ENCODE peak calls at places on chromosomes 5 and 9, in ten cellular contexts. One of them, this sample, is unnamed.

GRCh38 chr9:123893831-123894460 is 36.0 kb downstream of the DENND1A start:
- DNase-seq in spleen: no peak
- DNase-seq in transverse colon: no peak
- DNase-seq in prostate gland: no peak
- DNase-seq in stomach: no peak
- DNase-seq in HepG2: no peak
- DNase-seq in sigmoid colon: no peak
- DNase-seq in breast epithelium: no peak
- DNase-seq in HCT116: no peak
- DNase-seq in suprapubic skin: no peak
- DNase-seq in this sample: no peak

GRCh38 chr9:72352911-72353388 is 12.1 kb downstream of the ZFAND5 start:
- DNase-seq in spleen: no peak
- DNase-seq in transverse colon: no peak
- DNase-seq in prostate gland: no peak
- DNase-seq in stomach: no peak
- DNase-seq in HepG2: no peak
- DNase-seq in sigmoid colon: no peak
- DNase-seq in breast epithelium: no peak
- DNase-seq in HCT116: no peak
- DNase-seq in suprapubic skin: no peak
- DNase-seq in this sample: no peak

GRCh38 chr9:114902773-114903589 is 27.4 kb downstream of the TNFSF8 start:
- DNase-seq in spleen: no peak
- DNase-seq in transverse colon: no peak
- DNase-seq in prostate gland: no peak
- DNase-seq in stomach: no peak
- DNase-seq in HepG2: no peak
- DNase-seq in sigmoid colon: no peak
- DNase-seq in breast epithelium: no peak
- DNase-seq in HCT116: no peak
- DNase-seq in suprapubic skin: no peak
- DNase-seq in this sample: no peak

GRCh38 chr5:176614805-176615478 is 5.0 kb upstream of the GPRIN1 start:
- DNase-seq in spleen: no peak
- DNase-seq in transverse colon: no peak
- DNase-seq in prostate gland: no peak
- DNase-seq in stomach: no peak
- DNase-seq in HepG2: no peak
- DNase-seq in sigmoid colon: no peak
- DNase-seq in breast epithelium: no peak
- DNase-seq in HCT116: no peak
- DNase-seq in suprapubic skin: no peak
- DNase-seq in this sample: no peak

GRCh38 chr9:8599937-8600336 is 800.4 kb upstream of the DMAC1 start:
- DNase-seq in spleen: no peak
- DNase-seq in transverse colon: no peak
- DNase-seq in prostate gland: no peak
- DNase-seq in stomach: no peak
- DNase-seq in HepG2: no peak
- DNase-seq in sigmoid colon: peak; percentile 55
- DNase-seq in breast epithelium: no peak
- DNase-seq in HCT116: no peak
- DNase-seq in suprapubic skin: no peak
- DNase-seq in this sample: no peak

GRCh38 chr5:134131578-134132350 is 17.3 kb downstream of the TCF7 start:
- DNase-seq in spleen: peak; percentile 71
- DNase-seq in transverse colon: no peak
- DNase-seq in prostate gland: no peak
- DNase-seq in stomach: no peak
- DNase-seq in HepG2: no peak
- DNase-seq in sigmoid colon: no peak
- DNase-seq in breast epithelium: no peak
- DNase-seq in HCT116: no peak
- DNase-seq in suprapubic skin: no peak
- DNase-seq in this sample: no peak

GRCh38 chr5:82405618-82406199 is 127.6 kb upstream of the RPS23 start:
- DNase-seq in spleen: no peak
- DNase-seq in transverse colon: no peak
- DNase-seq in prostate gland: no peak
- DNase-seq in stomach: no peak
- DNase-seq in HepG2: peak; percentile 63
- DNase-seq in sigmoid colon: no peak
- DNase-seq in breast epithelium: no peak
- DNase-seq in HCT116: no peak
- DNase-seq in suprapubic skin: no peak
- DNase-seq in this sample: no peak

GRCh38 chr9:114729706-114730105 is 47.7 kb upstream of the TEX48 start:
- DNase-seq in spleen: no peak
- DNase-seq in transverse colon: no peak
- DNase-seq in prostate gland: no peak
- DNase-seq in stomach: no peak
- DNase-seq in HepG2: no peak
- DNase-seq in sigmoid colon: no peak
- DNase-seq in breast epithelium: no peak
- DNase-seq in HCT116: no peak
- DNase-seq in suprapubic skin: no peak
- DNase-seq in this sample: no peak

GRCh38 chr5:94928891-94929290 is 310.4 kb downstream of the SLF1 start:
- DNase-seq in spleen: no peak
- DNase-seq in transverse colon: no peak
- DNase-seq in prostate gland: no peak
- DNase-seq in stomach: no peak
- DNase-seq in HepG2: no peak
- DNase-seq in sigmoid colon: no peak
- DNase-seq in breast epithelium: no peak
- DNase-seq in HCT116: no peak
- DNase-seq in suprapubic skin: no peak
- DNase-seq in this sample: no peak

DNA sequence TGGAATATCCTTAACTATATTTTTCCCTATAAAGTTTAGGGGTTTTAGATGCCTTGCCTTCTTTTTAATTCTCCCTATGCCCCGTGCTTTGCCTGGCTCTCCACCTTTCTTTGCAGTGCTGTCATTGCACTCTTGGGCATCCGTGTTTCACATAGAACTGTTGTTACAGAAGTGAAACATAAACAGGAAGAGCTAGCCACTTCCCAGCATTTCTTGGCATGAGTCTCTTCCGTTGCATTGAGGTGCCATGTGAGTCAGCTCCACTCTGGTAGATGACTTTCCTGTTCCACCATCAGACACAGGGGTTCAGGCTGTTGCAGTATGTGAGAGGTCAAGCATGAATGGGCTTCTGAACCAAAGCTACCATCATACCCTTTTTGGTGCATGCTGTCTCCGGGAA is 73.4 kb downstream of the ANGPTL2 start:
- DNase-seq in spleen: no peak
- DNase-seq in transverse colon: peak; percentile 28
- DNase-seq in prostate gland: peak; percentile 67
- DNase-seq in stomach: peak; percentile 27
- DNase-seq in HepG2: no peak
- DNase-seq in sigmoid colon: peak; percentile 72
- DNase-seq in breast epithelium: no peak
- DNase-seq in HCT116: no peak
- DNase-seq in suprapubic skin: no peak
- DNase-seq in this sample: peak; percentile 13
- TF ChIP-seq POLR2A in spleen: no peak
- TF ChIP-seq POLR2A in transverse colon: no peak
- TF ChIP-seq POLR2A in prostate gland: no peak
- TF ChIP-seq POLR2A in stomach: no peak
- TF ChIP-seq POLR2A in HepG2: no peak
- TF ChIP-seq POLR2A in sigmoid colon: no peak
- TF ChIP-seq POLR2A in breast epithelium: no peak
- TF ChIP-seq POLR2A in HCT116: no peak
- TF ChIP-seq POLR2A in suprapubic skin: no peak
- TF ChIP-seq POLR2A in this sample: no peak

GRCh38 chr9:27054125-27054524 is 48.7 kb upstream of the LRRC19 start:
- DNase-seq in spleen: no peak
- DNase-seq in transverse colon: no peak
- DNase-seq in prostate gland: no peak
- DNase-seq in stomach: no peak
- DNase-seq in HepG2: no peak
- DNase-seq in sigmoid colon: no peak
- DNase-seq in breast epithelium: no peak
- DNase-seq in HCT116: no peak
- DNase-seq in suprapubic skin: no peak
- DNase-seq in this sample: no peak

GRCh38 chr9:27059406-27059805 is 49.6 kb upstream of the TEK start:
- DNase-seq in spleen: no peak
- DNase-seq in transverse colon: no peak
- DNase-seq in prostate gland: no peak
- DNase-seq in stomach: no peak
- DNase-seq in HepG2: no peak
- DNase-seq in sigmoid colon: no peak
- DNase-seq in breast epithelium: no peak
- DNase-seq in HCT116: no peak
- DNase-seq in suprapubic skin: no peak
- DNase-seq in this sample: no peak

GRCh38 chr9:27054841-27055240 is 49.4 kb upstream of the LRRC19 start:
- DNase-seq in spleen: no peak
- DNase-seq in transverse colon: no peak
- DNase-seq in prostate gland: no peak
- DNase-seq in stomach: no peak
- DNase-seq in HepG2: peak; percentile 50
- DNase-seq in sigmoid colon: no peak
- DNase-seq in breast epithelium: no peak
- DNase-seq in HCT116: no peak
- DNase-seq in suprapubic skin: no peak
- DNase-seq in this sample: no peak

GRCh38 chr9:27053369-27054057 is 48.0 kb upstream of the LRRC19 start:
- DNase-seq in spleen: no peak
- DNase-seq in transverse colon: no peak
- DNase-seq in prostate gland: no peak
- DNase-seq in stomach: no peak
- DNase-seq in HepG2: no peak
- DNase-seq in sigmoid colon: no peak
- DNase-seq in breast epithelium: no peak
- DNase-seq in HCT116: no peak
- DNase-seq in suprapubic skin: no peak
- DNase-seq in this sample: no peak
- TF ChIP-seq POLR2AphosphoS5 in spleen: no peak
- TF ChIP-seq POLR2AphosphoS5 in transverse colon: no peak
- TF ChIP-seq POLR2AphosphoS5 in prostate gland: no peak
- TF ChIP-seq POLR2AphosphoS5 in stomach: no peak
- TF ChIP-seq POLR2AphosphoS5 in HepG2: no peak
- TF ChIP-seq POLR2AphosphoS5 in sigmoid colon: no peak
- TF ChIP-seq POLR2AphosphoS5 in breast epithelium: no peak
- TF ChIP-seq POLR2AphosphoS5 in HCT116: no peak
- TF ChIP-seq POLR2AphosphoS5 in suprapubic skin: no peak
- TF ChIP-seq POLR2AphosphoS5 in this sample: no peak

GRCh38 chr5:96928931-96929708 is 6.8 kb upstream of the LNPEP start:
- DNase-seq in spleen: no peak
- DNase-seq in transverse colon: no peak
- DNase-seq in prostate gland: no peak
- DNase-seq in stomach: no peak
- DNase-seq in HepG2: no peak
- DNase-seq in sigmoid colon: no peak
- DNase-seq in breast epithelium: no peak
- DNase-seq in HCT116: no peak
- DNase-seq in suprapubic skin: no peak
- DNase-seq in this sample: no peak

GRCh38 chr5:96932026-96932425 is 3.9 kb upstream of the LNPEP start:
- DNase-seq in spleen: no peak
- DNase-seq in transverse colon: no peak
- DNase-seq in prostate gland: no peak
- DNase-seq in stomach: no peak
- DNase-seq in HepG2: no peak
- DNase-seq in sigmoid colon: no peak
- DNase-seq in breast epithelium: no peak
- DNase-seq in HCT116: no peak
- DNase-seq in suprapubic skin: no peak
- DNase-seq in this sample: no peak

GRCh38 chr5:96931605-96932004 is 4.3 kb upstream of the LNPEP start:
- DNase-seq in spleen: no peak
- DNase-seq in transverse colon: no peak
- DNase-seq in prostate gland: no peak
- DNase-seq in stomach: no peak
- DNase-seq in HepG2: no peak
- DNase-seq in sigmoid colon: no peak
- DNase-seq in breast epithelium: no peak
- DNase-seq in HCT116: no peak
- DNase-seq in suprapubic skin: no peak
- DNase-seq in this sample: no peak

GRCh38 chr5:96930589-96930988 is 5.3 kb upstream of the LNPEP start:
- DNase-seq in spleen: no peak
- DNase-seq in transverse colon: no peak
- DNase-seq in prostate gland: no peak
- DNase-seq in stomach: no peak
- DNase-seq in HepG2: no peak
- DNase-seq in sigmoid colon: no peak
- DNase-seq in breast epithelium: no peak
- DNase-seq in HCT116: no peak
- DNase-seq in suprapubic skin: no peak
- DNase-seq in this sample: no peak

GRCh38 chr5:96930058-96930457 is 5.8 kb upstream of the LNPEP start:
- DNase-seq in spleen: no peak
- DNase-seq in transverse colon: no peak
- DNase-seq in prostate gland: no peak
- DNase-seq in stomach: no peak
- DNase-seq in HepG2: no peak
- DNase-seq in sigmoid colon: no peak
- DNase-seq in breast epithelium: no peak
- DNase-seq in HCT116: no peak
- DNase-seq in suprapubic skin: no peak
- DNase-seq in this sample: no peak
- TF ChIP-seq POLR2A in spleen: no peak
- TF ChIP-seq POLR2A in transverse colon: no peak
- TF ChIP-seq POLR2A in prostate gland: no peak
- TF ChIP-seq POLR2A in stomach: no peak
- TF ChIP-seq POLR2A in HepG2: no peak
- TF ChIP-seq POLR2A in sigmoid colon: no peak
- TF ChIP-seq POLR2A in breast epithelium: no peak
- TF ChIP-seq POLR2A in HCT116: no peak
- TF ChIP-seq POLR2A in suprapubic skin: no peak
- TF ChIP-seq POLR2A in this sample: no peak

DNA sequence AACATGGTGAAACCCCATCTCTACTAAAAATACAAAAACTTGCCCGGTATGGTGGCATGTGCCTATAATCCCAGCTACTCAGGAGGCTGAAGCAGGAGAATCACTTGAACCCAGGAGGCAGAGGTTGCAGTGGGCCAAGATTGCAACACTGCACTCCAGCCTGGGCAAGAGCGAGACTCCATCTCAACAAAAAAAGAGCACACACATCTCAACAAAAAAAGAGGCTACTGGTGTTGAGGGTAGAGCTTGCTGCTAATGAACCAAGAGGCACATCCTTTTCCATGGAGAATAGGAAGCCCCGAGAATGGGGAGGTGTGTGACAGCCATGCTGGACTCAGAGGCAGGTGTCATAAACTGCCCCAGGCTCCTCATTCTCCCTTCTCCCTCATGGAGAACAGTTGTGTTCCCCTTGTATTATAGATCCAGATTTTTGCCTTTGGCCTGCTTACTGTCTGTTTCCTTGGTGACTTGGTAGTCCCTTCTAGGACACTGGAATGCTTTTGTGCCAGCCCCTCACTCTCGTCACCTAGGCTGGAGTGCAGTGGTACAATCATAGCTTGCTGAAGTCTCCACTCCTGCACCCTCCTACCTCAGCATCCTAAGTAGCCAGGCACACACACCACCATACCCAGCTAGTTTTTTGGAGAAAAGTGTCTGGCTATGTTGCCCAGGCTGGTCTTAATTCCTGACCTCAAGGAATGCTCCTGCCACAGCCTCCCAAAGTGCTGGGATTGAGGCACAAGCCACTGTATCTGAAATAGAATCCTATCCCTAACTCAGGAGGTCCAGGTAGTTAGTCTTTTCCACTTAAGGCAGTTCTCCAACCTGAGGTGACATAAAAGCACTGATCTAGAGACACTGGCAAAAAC is 5.1 kb downstream of the RPL12 start:
- DNase-seq in spleen: no peak
- DNase-seq in transverse colon: no peak
- DNase-seq in prostate gland: no peak
- DNase-seq in stomach: no peak
- DNase-seq in HepG2: no peak
- DNase-seq in sigmoid colon: no peak
- DNase-seq in breast epithelium: no peak
- DNase-seq in HCT116: no peak
- DNase-seq in suprapubic skin: no peak
- DNase-seq in this sample: no peak
- TF ChIP-seq POLR2AphosphoS5 in spleen: no peak
- TF ChIP-seq POLR2AphosphoS5 in transverse colon: peak; percentile 6
- TF ChIP-seq POLR2AphosphoS5 in prostate gland: no peak
- TF ChIP-seq POLR2AphosphoS5 in stomach: no peak
- TF ChIP-seq POLR2AphosphoS5 in HepG2: peak; percentile 43
- TF ChIP-seq POLR2AphosphoS5 in sigmoid colon: no peak
- TF ChIP-seq POLR2AphosphoS5 in breast epithelium: no peak
- TF ChIP-seq POLR2AphosphoS5 in HCT116: peak; percentile 78
- TF ChIP-seq POLR2AphosphoS5 in suprapubic skin: no peak
- TF ChIP-seq POLR2AphosphoS5 in this sample: peak; percentile 79

This sample was measured in GM12891.